ENCODE peak calls at places on chromosome 16, in ten cellular contexts. S, Q, E, D, J, M, N, P, A and G are unnamed samples.

GRCh38 chr16:50547340-50547865 is 793 bp upstream of the NKD1 start:
- DNase-seq in S (peak; percentile 67), Q (peak; percentile 46), E (peak; percentile 59), D (no peak), J (peak; percentile 45), M (peak; percentile 53), N (peak; percentile 59), P (peak; percentile 36), A (peak; percentile 14), G (no peak)

GRCh38 chr16:89685916-89686315 is 573 bp upstream of the CDK10 start:
- DNase-seq in S (no peak), Q (no peak), E (no peak), D (no peak), J (no peak), M (no peak), N (no peak), P (no peak), A (no peak), G (no peak)

GRCh38 chr16:11201498-11202259 is 54.3 kb downstream of the SOCS1 start:
- DNase-seq in S (no peak), Q (no peak), E (no peak), D (no peak), J (no peak), M (no peak), N (no peak), P (no peak), A (no peak), G (peak; percentile 98)

GRCh38 chr16:83779881-83780280 is 27.9 kb upstream of the HSBP1 start:
- DNase-seq in S (no peak), Q (no peak), E (no peak), D (no peak), J (no peak), M (no peak), N (no peak), P (no peak), A (peak; percentile 28), G (no peak)

GRCh38 chr16:50479771-50480170 is 68.4 kb upstream of the NKD1 start:
- DNase-seq in S (no peak), Q (no peak), E (no peak), D (no peak), J (no peak), M (no peak), N (no peak), P (no peak), A (no peak), G (no peak)

GRCh38 chr16:86906608-86907007 is 328.3 kb downstream of the FOXL1 start:
- DNase-seq in S (no peak), Q (no peak), E (no peak), D (no peak), J (no peak), M (no peak), N (no peak), P (no peak), A (no peak), G (no peak)

GRCh38 chr16:88633684-88634140 is 4.7 kb upstream of the IL17C start:
- DNase-seq in S (peak; percentile 82), Q (peak; percentile 55), E (no peak), D (no peak), J (peak; percentile 40), M (peak; percentile 57), N (peak; percentile 59), P (no peak), A (no peak), G (peak; percentile 24)

GRCh38 chr16:79932564-79932963 is 332.0 kb upstream of the MAF start:
- DNase-seq in S (no peak), Q (no peak), E (no peak), D (no peak), J (no peak), M (no peak), N (no peak), P (no peak), A (no peak), G (peak; percentile 58)

GRCh38 chr16:70483426-70483825 is 29.0 kb downstream of the FCSK start:
- DNase-seq in S (peak; percentile 66), Q (peak; percentile 88), E (peak; percentile 68), D (no peak), J (no peak), M (no peak), N (no peak), P (no peak), A (no peak), G (no peak)

GRCh38 chr16:89071686-89072182 is 21.9 kb upstream of the ACSF3 start:
- DNase-seq in S (no peak), Q (no peak), E (no peak), D (no peak), J (no peak), M (no peak), N (no peak), P (no peak), A (peak; percentile 49), G (no peak)

GRCh38 chr16:71627631-71628236 is 1.8 kb downstream of the MARVELD3 start:
- DNase-seq in S (no peak), Q (no peak), E (no peak), D (no peak), J (no peak), M (no peak), N (no peak), P (no peak), A (no peak), G (no peak)

GRCh38 chr16:84920333-84920732 is 91.0 kb downstream of the ZDHHC7 start:
- DNase-seq in S (no peak), Q (no peak), E (no peak), D (no peak), J (no peak), M (no peak), N (no peak), P (no peak), A (no peak), G (no peak)

GRCh38 chr16:84919267-84919666 is 92.1 kb downstream of the ZDHHC7 start:
- DNase-seq in S (no peak), Q (no peak), E (no peak), D (no peak), J (no peak), M (no peak), N (no peak), P (no peak), A (no peak), G (no peak)

GRCh38 chr16:2963611-2964415 is at the start of gene KREMEN2:
- DNase-seq in S (peak; percentile 56), Q (no peak), E (peak; percentile 79), D (no peak), J (peak; percentile 48), M (no peak), N (no peak), P (peak; percentile 77), A (no peak), G (peak; percentile 51)

GRCh38 chr16:47467501-47467900 is 6.4 kb downstream of the PHKB start:
- DNase-seq in S (no peak), Q (no peak), E (no peak), D (no peak), J (no peak), M (no peak), N (no peak), P (no peak), A (no peak), G (no peak)

GRCh38 chr16:70737377-70738082 is 51.7 kb upstream of the MTSS2 start:
- DNase-seq in S (peak; percentile 87), Q (peak; percentile 65), E (peak; percentile 87), D (no peak), J (peak; percentile 39), M (no peak), N (peak; percentile 87), P (no peak), A (no peak), G (peak; percentile 67)

GRCh38 chr16:11572301-11572995 is 14.3 kb downstream of the LITAF start:
- DNase-seq in S (no peak), Q (no peak), E (no peak), D (no peak), J (no peak), M (no peak), N (peak; percentile 74), P (no peak), A (no peak), G (no peak)